ENCODE peak calls at places on chromosomes 3 and 15, in four cellular contexts. R, A, S and M are unnamed samples.

GRCh38 chr3:14725564-14726420 is 50.9 kb downstream of the C3orf20 start:
- DNase-seq in R (peak), A (no peak), S (peak), M (no peak)

GRCh38 chr15:50712018-50712417 is 25.4 kb upstream of the TRPM7 start:
- DNase-seq in R (no peak), A (no peak), S (no peak), M (no peak)

GRCh38 chr15:65930134-65930533 is 60.8 kb downstream of the RAB11A start:
- DNase-seq in R (peak), A (no peak), S (no peak), M (no peak)

GRCh38 chr3:189794518-189794917 is 163.3 kb downstream of the TP63 start:
- DNase-seq in R (no peak), A (no peak), S (no peak), M (no peak)

GRCh38 chr3:43526956-43527355 is 94.9 kb downstream of the ANO10 start:
- DNase-seq in R (no peak), A (no peak), S (no peak), M (no peak)

GRCh38 chr3:107206141-107206540 is 171.1 kb upstream of the CCDC54 start:
- DNase-seq in R (no peak), A (no peak), S (peak), M (peak)

GRCh38 chr3:58306662-58307286 is 454 bp downstream of the HTD2 start:
- DNase-seq in R (peak), A (peak), S (no peak), M (no peak)

GRCh38 chr15:73956276-73957086 is 30.2 kb downstream of the LOXL1 start:
- DNase-seq in R (peak), A (no peak), S (peak), M (peak)

GRCh38 chr3:128484404-128485282 is 8.4 kb downstream of the GATA2 start:
- DNase-seq in R (no peak), A (no peak), S (no peak), M (no peak)

GRCh38 chr3:146159616-146160232 is 1.3 kb downstream of the PLOD2 start:
- DNase-seq in R (no peak), A (no peak), S (peak), M (no peak)

GRCh38 chr15:34239151-34239761 is 14.4 kb downstream of the EMC4 start:
- DNase-seq in R (no peak), A (no peak), S (peak), M (peak)

GRCh38 chr3:110815008-110815583 is 256.5 kb upstream of the NECTIN3 start:
- DNase-seq in R (no peak), A (no peak), S (peak), M (peak)

GRCh38 chr3:10712121-10712520 is 103.9 kb upstream of the SLC6A11 start:
- DNase-seq in R (no peak), A (no peak), S (no peak), M (no peak)

GRCh38 chr3:189947948-189948723 is 172.6 kb downstream of the P3H2 start:
- DNase-seq in R (no peak), A (no peak), S (peak), M (no peak)

GRCh38 chr3:21839592-21839991 is 88.6 kb upstream of the ZNF385D start:
- DNase-seq in R (no peak), A (no peak), S (peak), M (peak)

GRCh38 chr15:31108836-31109235 is 7.3 kb upstream of the TRPM1 start:
- DNase-seq in R (no peak), A (no peak), S (no peak), M (no peak)

GRCh38 chr3:131172502-131172901 is 145.8 kb downstream of the NEK11 start:
- DNase-seq in R (no peak), A (no peak), S (no peak), M (no peak)

GRCh38 chr3:127785711-127786265 is 36.5 kb downstream of the MGLL start:
- DNase-seq in R (no peak), A (no peak), S (no peak), M (no peak)

GRCh38 chr15:71051539-71051938 is 63.7 kb upstream of the THSD4 start:
- DNase-seq in R (no peak), A (no peak), S (peak), M (no peak)

GRCh38 chr3:141148169-141148568 is 83.5 kb upstream of the PXYLP1 start:
- DNase-seq in R (no peak), A (no peak), S (no peak), M (no peak)

GRCh38 chr15:56734013-56734625 is 810 bp upstream of the ZNF280D start:
- DNase-seq in R (no peak), A (no peak), S (no peak), M (no peak)

DNA sequence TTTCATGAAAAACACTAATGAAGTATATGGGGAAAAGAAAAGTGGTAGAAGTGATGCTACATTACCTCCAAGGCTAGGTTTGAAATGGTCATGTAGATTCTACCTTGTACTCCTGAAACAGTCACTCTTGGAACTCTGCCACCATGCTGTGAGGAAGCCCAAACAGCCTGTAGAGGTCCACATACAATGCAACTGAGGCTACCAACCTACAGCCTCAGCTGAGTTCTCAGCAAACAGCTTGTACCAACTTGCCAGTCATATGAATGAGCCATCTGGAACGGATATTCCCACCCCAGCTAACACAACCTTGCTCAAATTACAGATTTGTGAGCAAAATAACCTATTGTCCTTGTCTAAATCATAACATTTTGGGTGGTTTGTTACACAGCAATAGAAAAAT is 193.5 kb downstream of the ULK4 start:
- DNase-seq in R (no peak), A (no peak), S (peak), M (no peak)
- TF ChIP-seq CTCF in R (no peak), A (no peak), S (no peak), M (no peak)

GRCh38 chr15:81530271-81530670 is 156.3 kb upstream of the TMC3 start:
- DNase-seq in R (no peak), A (no peak), S (peak), M (no peak)

GRCh38 chr15:81536296-81536695 is 162.3 kb upstream of the TMC3 start:
- DNase-seq in R (no peak), A (no peak), S (no peak), M (no peak)

GRCh38 chr15:81529444-81529950 is 155.5 kb upstream of the TMC3 start:
- DNase-seq in R (no peak), A (no peak), S (peak), M (no peak)

GRCh38 chr15:81531971-81532370 is 158.0 kb upstream of the TMC3 start:
- DNase-seq in R (no peak), A (no peak), S (peak), M (no peak)

DNA sequence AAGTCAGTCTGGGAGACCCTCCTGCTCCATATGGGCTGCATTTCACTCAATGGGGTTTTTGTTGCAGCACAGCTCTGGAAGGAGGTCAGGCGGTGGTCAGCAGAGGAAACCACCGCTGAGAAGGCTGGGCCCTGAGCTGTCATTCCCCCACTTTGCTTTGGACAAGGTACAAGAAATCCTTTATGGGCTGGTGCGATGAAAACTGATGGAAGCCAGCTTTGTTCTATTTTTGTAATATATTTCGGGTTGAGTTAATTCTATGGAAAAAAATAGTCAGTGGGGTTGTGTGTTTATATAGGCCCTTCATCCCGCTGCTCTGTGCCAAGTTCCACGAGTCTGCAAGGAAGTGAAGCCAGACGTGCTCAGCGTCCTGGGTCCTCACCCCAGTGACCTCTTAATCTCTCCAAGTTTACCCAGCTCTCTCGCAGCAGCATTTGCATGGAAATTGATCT is 157.2 kb upstream of the TMC3 start:
- DNase-seq in R (no peak), A (no peak), S (peak), M (no peak)
- H3K4me3 ChIP-seq in R (no peak), A (no peak), S (no peak), M (no peak)

DNA sequence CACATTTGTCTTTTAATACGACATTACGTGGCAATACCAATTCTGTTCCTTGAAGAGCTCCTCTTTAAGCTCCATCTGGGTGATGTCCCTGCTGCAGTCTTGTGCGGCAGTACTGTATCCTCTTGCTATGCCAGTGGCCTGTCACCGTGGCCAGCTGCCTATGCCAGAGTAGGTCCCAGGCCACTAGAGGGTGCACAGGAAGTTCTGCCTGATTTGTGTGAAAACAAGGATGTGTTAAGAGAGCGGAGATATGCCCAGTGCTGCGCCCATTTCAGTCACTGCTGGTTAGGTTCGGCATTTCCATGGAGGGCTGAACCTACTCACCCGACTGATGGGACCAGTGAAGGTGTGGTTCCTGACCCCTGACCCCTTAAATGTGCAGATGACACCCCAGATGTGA is 25.2 kb downstream of the NIPA1 start:
- DNase-seq in R (no peak), A (no peak), S (no peak), M (no peak)
- TF ChIP-seq CTCF in R (no peak), A (peak), S (no peak), M (peak)

DNA sequence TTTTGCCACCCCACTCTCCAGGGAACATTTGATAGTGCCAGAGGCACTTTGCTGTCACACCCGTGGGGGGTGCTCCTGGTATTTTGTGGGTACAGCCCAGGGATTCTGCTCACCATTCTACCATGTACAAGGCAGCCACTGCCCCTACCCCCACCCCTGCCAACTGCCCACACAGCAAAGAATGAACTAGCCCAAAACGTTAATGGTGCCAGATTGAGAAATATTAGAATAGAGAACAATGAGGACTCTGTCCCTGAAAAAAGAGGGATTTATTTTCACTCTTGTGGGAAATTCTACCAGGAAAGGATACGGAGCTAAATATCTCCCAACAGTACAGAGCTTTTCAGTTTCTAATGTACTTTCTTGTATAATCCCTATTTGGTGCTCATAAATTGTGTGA is 154.5 kb upstream of the SUCLG2 start:
- DNase-seq in R (no peak), A (no peak), S (no peak), M (no peak)
- H3K4me3 ChIP-seq in R (no peak), A (no peak), S (no peak), M (no peak)